ENCODE peak calls at places on chromosomes 16 and 17, in ten cellular contexts. One of them, this sample, is unnamed. For H3K4me1, the result is how much of the 10 kb centered on the place peaks cover.

GRCh38 chr16:305916-306315 is 23.0 kb downstream of the PDIA2 start:
- DNase-seq in MM.1S: no peak
- DNase-seq in CD8-positive, alpha-beta T cell: no peak
- DNase-seq in GM12878: no peak
- DNase-seq in endodermal cell: no peak
- DNase-seq in transverse colon: no peak
- DNase-seq in OCI-LY7: no peak
- DNase-seq in breast epithelium: no peak
- DNase-seq in pancreas: no peak
- DNase-seq in left ventricle myocardium inferior: no peak
- DNase-seq in this sample: no peak

GRCh38 chr17:65278050-65278819 is 141.1 kb downstream of the RGS9 start:
- DNase-seq in MM.1S: no peak
- DNase-seq in CD8-positive, alpha-beta T cell: no peak
- DNase-seq in GM12878: no peak
- DNase-seq in endodermal cell: peak
- DNase-seq in transverse colon: peak
- DNase-seq in OCI-LY7: peak
- DNase-seq in breast epithelium: no peak
- DNase-seq in pancreas: no peak
- DNase-seq in left ventricle myocardium inferior: no peak
- DNase-seq in this sample: peak

GRCh38 chr16:47584464-47585225 is 123.5 kb downstream of the PHKB start:
- DNase-seq in MM.1S: no peak
- DNase-seq in CD8-positive, alpha-beta T cell: no peak
- DNase-seq in GM12878: no peak
- DNase-seq in endodermal cell: no peak
- DNase-seq in transverse colon: no peak
- DNase-seq in OCI-LY7: no peak
- DNase-seq in breast epithelium: no peak
- DNase-seq in pancreas: no peak
- DNase-seq in left ventricle myocardium inferior: no peak
- DNase-seq in this sample: no peak

GRCh38 chr17:9258115-9259020 is 237.1 kb downstream of the NTN1 start:
- DNase-seq in MM.1S: no peak
- DNase-seq in CD8-positive, alpha-beta T cell: no peak
- DNase-seq in GM12878: no peak
- DNase-seq in endodermal cell: peak
- DNase-seq in transverse colon: no peak
- DNase-seq in OCI-LY7: no peak
- DNase-seq in breast epithelium: no peak
- DNase-seq in pancreas: no peak
- DNase-seq in left ventricle myocardium inferior: no peak
- DNase-seq in this sample: no peak

GRCh38 chr17:61314368-61315078 is 85.1 kb upstream of the TBX2 start:
- DNase-seq in MM.1S: no peak
- DNase-seq in CD8-positive, alpha-beta T cell: no peak
- DNase-seq in GM12878: no peak
- DNase-seq in endodermal cell: peak
- DNase-seq in transverse colon: no peak
- DNase-seq in OCI-LY7: no peak
- DNase-seq in breast epithelium: no peak
- DNase-seq in pancreas: no peak
- DNase-seq in left ventricle myocardium inferior: peak
- DNase-seq in this sample: peak

GRCh38 chr17:14387036-14387435 is 86.2 kb downstream of the HS3ST3B1 start:
- DNase-seq in MM.1S: no peak
- DNase-seq in CD8-positive, alpha-beta T cell: no peak
- DNase-seq in GM12878: no peak
- DNase-seq in endodermal cell: no peak
- DNase-seq in transverse colon: no peak
- DNase-seq in OCI-LY7: no peak
- DNase-seq in breast epithelium: no peak
- DNase-seq in pancreas: no peak
- DNase-seq in left ventricle myocardium inferior: no peak
- DNase-seq in this sample: no peak

GRCh38 chr16:86554917-86555762 is at the start of gene MTHFSD:
- DNase-seq in MM.1S: peak
- DNase-seq in CD8-positive, alpha-beta T cell: peak
- DNase-seq in GM12878: peak
- DNase-seq in endodermal cell: peak
- DNase-seq in transverse colon: peak
- DNase-seq in OCI-LY7: peak
- DNase-seq in breast epithelium: peak
- DNase-seq in pancreas: peak
- DNase-seq in left ventricle myocardium inferior: peak
- DNase-seq in this sample: peak

GRCh38 chr17:14320734-14321475 is 20.0 kb downstream of the HS3ST3B1 start:
- DNase-seq in MM.1S: no peak
- DNase-seq in CD8-positive, alpha-beta T cell: no peak
- DNase-seq in GM12878: no peak
- DNase-seq in endodermal cell: peak
- DNase-seq in transverse colon: no peak
- DNase-seq in OCI-LY7: no peak
- DNase-seq in breast epithelium: no peak
- DNase-seq in pancreas: no peak
- DNase-seq in left ventricle myocardium inferior: no peak
- DNase-seq in this sample: no peak

GRCh38 chr16:74431516-74431915 is 10.2 kb upstream of the CLEC18B start:
- DNase-seq in MM.1S: no peak
- DNase-seq in CD8-positive, alpha-beta T cell: no peak
- DNase-seq in GM12878: no peak
- DNase-seq in endodermal cell: peak
- DNase-seq in transverse colon: no peak
- DNase-seq in OCI-LY7: no peak
- DNase-seq in breast epithelium: no peak
- DNase-seq in pancreas: no peak
- DNase-seq in left ventricle myocardium inferior: no peak
- DNase-seq in this sample: no peak

GRCh38 chr17:8119575-8120519 is 1.5 kb upstream of the ALOXE3 start:
- DNase-seq in MM.1S: peak
- DNase-seq in CD8-positive, alpha-beta T cell: peak
- DNase-seq in GM12878: peak
- DNase-seq in endodermal cell: peak
- DNase-seq in transverse colon: peak
- DNase-seq in OCI-LY7: peak
- DNase-seq in breast epithelium: peak
- DNase-seq in pancreas: peak
- DNase-seq in left ventricle myocardium inferior: peak
- DNase-seq in this sample: peak

GRCh38 chr17:80783461-80783860 is 208.2 kb upstream of the CHMP6 start:
- DNase-seq in MM.1S: no peak
- DNase-seq in CD8-positive, alpha-beta T cell: no peak
- DNase-seq in GM12878: no peak
- DNase-seq in endodermal cell: peak
- DNase-seq in transverse colon: no peak
- DNase-seq in OCI-LY7: no peak
- DNase-seq in breast epithelium: peak
- DNase-seq in pancreas: peak
- DNase-seq in left ventricle myocardium inferior: no peak
- DNase-seq in this sample: no peak
- TF ChIP-seq CTCF in MM.1S: no peak
- TF ChIP-seq CTCF in CD8-positive, alpha-beta T cell: no peak
- TF ChIP-seq CTCF in GM12878: no peak
- TF ChIP-seq CTCF in endodermal cell: no peak
- TF ChIP-seq CTCF in transverse colon: no peak
- TF ChIP-seq CTCF in OCI-LY7: no peak
- TF ChIP-seq CTCF in breast epithelium: no peak
- TF ChIP-seq CTCF in pancreas: no peak
- TF ChIP-seq CTCF in left ventricle myocardium inferior: no peak
- TF ChIP-seq CTCF in this sample: no peak

GRCh38 chr17:40952169-40952568 is 14.6 kb downstream of the KRT39 start:
- DNase-seq in MM.1S: no peak
- DNase-seq in CD8-positive, alpha-beta T cell: no peak
- DNase-seq in GM12878: no peak
- DNase-seq in endodermal cell: no peak
- DNase-seq in transverse colon: no peak
- DNase-seq in OCI-LY7: no peak
- DNase-seq in breast epithelium: no peak
- DNase-seq in pancreas: no peak
- DNase-seq in left ventricle myocardium inferior: no peak
- DNase-seq in this sample: no peak
- H3K4me1 ChIP-seq in MM.1S: under half
- H3K4me1 ChIP-seq in CD8-positive, alpha-beta T cell: under half
- H3K4me1 ChIP-seq in GM12878: under half
- H3K4me1 ChIP-seq in endodermal cell: under half
- H3K4me1 ChIP-seq in transverse colon: under half
- H3K4me1 ChIP-seq in OCI-LY7: under half
- H3K4me1 ChIP-seq in breast epithelium: under half
- H3K4me1 ChIP-seq in pancreas: under half
- H3K4me1 ChIP-seq in left ventricle myocardium inferior: under half
- H3K4me1 ChIP-seq in this sample: under half

GRCh38 chr17:82388223-82388921 is 16.8 kb downstream of the UTS2R start:
- DNase-seq in MM.1S: no peak
- DNase-seq in CD8-positive, alpha-beta T cell: no peak
- DNase-seq in GM12878: no peak
- DNase-seq in endodermal cell: no peak
- DNase-seq in transverse colon: peak
- DNase-seq in OCI-LY7: no peak
- DNase-seq in breast epithelium: no peak
- DNase-seq in pancreas: peak
- DNase-seq in left ventricle myocardium inferior: peak
- DNase-seq in this sample: no peak
- TF ChIP-seq CTCF in MM.1S: no peak
- TF ChIP-seq CTCF in CD8-positive, alpha-beta T cell: no peak
- TF ChIP-seq CTCF in GM12878: no peak
- TF ChIP-seq CTCF in endodermal cell: peak
- TF ChIP-seq CTCF in transverse colon: peak
- TF ChIP-seq CTCF in OCI-LY7: no peak
- TF ChIP-seq CTCF in breast epithelium: no peak
- TF ChIP-seq CTCF in pancreas: no peak
- TF ChIP-seq CTCF in left ventricle myocardium inferior: no peak
- TF ChIP-seq CTCF in this sample: no peak

DNA sequence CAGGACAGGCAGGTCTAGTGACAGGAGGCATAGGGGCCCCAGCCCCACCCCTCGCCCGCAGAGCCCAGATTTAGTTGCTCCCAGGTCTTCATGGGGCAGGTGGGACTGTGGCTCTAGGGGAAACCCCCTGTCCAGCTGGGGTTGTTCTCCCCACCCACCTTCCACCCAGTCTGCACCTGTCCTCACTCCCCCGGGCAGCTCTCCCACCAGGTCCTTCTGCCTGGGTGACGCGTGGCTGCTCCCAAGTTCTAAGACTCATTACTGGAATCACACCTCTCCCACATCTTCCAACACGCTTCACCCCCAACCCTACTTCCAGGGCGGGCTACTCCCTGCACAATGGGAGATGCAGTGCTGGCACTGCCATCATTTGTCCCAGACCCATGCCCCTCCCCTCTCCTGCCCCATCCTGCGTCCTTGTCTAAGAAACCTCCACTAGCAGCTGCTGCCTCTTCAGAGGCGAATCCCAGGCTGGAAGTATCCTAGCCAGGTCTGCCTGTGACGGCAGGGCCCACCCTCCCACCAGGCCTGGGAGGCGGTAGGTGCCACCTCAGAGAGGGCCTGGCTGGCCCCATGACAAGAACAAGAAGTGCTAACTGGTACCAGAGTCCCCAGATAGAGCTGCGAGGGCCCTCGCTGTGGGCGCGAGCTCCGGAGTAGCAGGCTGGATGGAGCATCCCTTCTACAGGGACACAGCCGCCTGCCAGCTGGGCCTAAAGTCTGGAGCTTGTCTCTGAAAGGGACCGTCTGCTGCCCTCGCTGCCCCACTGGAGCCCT is 22.8 kb downstream of the GRIN2C start:
- DNase-seq in MM.1S: no peak
- DNase-seq in CD8-positive, alpha-beta T cell: no peak
- DNase-seq in GM12878: no peak
- DNase-seq in endodermal cell: no peak
- DNase-seq in transverse colon: no peak
- DNase-seq in OCI-LY7: no peak
- DNase-seq in breast epithelium: no peak
- DNase-seq in pancreas: no peak
- DNase-seq in left ventricle myocardium inferior: no peak
- DNase-seq in this sample: no peak
- H3K4me1 ChIP-seq in MM.1S: under half
- H3K4me1 ChIP-seq in CD8-positive, alpha-beta T cell: under half
- H3K4me1 ChIP-seq in GM12878: under half
- H3K4me1 ChIP-seq in endodermal cell: under half
- H3K4me1 ChIP-seq in transverse colon: under half
- H3K4me1 ChIP-seq in OCI-LY7: half or more
- H3K4me1 ChIP-seq in breast epithelium: under half
- H3K4me1 ChIP-seq in pancreas: under half
- H3K4me1 ChIP-seq in left ventricle myocardium inferior: under half
- H3K4me1 ChIP-seq in this sample: under half

DNA sequence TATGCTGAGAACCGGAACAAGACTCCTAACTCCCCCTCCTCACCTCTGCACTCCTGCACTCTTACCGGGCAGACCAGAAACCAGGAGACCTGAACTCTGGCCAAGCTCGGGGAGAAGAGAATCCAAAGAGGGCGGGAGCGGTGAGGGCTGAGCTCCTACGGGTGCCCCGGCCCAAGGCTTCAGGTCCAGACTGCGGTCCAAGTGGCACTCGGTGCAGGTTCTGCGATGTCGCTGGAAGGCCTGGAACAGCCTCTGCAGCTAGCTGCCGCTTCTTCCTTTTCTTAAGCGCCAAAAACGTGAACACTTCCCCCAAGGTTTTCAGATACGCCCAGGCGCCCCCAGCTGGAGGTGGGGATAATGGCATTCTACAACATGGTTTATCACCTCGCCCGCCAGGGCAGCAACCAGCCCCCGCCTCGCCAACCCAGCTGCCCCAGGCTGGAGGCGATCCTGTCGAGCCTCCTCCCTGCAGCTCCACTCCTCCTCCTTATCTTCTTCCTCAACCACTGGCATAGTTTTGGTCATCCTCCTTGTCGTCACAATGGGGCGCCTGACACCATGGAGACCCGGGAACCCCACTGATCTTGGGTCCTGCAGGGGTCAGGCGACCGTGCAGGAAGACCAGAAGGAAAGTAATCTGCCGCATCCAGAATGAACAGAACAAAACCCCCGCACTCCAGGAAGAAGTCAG is 1735.9 kb downstream of the TP53TG3F start:
- DNase-seq in MM.1S: no peak
- DNase-seq in CD8-positive, alpha-beta T cell: no peak
- DNase-seq in GM12878: no peak
- DNase-seq in endodermal cell: no peak
- DNase-seq in transverse colon: no peak
- DNase-seq in OCI-LY7: no peak
- DNase-seq in breast epithelium: no peak
- DNase-seq in pancreas: no peak
- DNase-seq in left ventricle myocardium inferior: no peak
- DNase-seq in this sample: no peak
- TF ChIP-seq CTCF in MM.1S: peak
- TF ChIP-seq CTCF in CD8-positive, alpha-beta T cell: no peak
- TF ChIP-seq CTCF in GM12878: no peak
- TF ChIP-seq CTCF in endodermal cell: no peak
- TF ChIP-seq CTCF in transverse colon: no peak
- TF ChIP-seq CTCF in OCI-LY7: no peak
- TF ChIP-seq CTCF in breast epithelium: no peak
- TF ChIP-seq CTCF in pancreas: no peak
- TF ChIP-seq CTCF in left ventricle myocardium inferior: no peak
- TF ChIP-seq CTCF in this sample: no peak

This sample was measured in gastrocnemius medialis.